ENCODE peak calls at places on chromosome 1, in ten cellular contexts. One of them, this sample, is unnamed.

GRCh38 chr1:1360511-1361169 is 2.3 kb upstream of the MXRA8 start:
- DNase-seq in spleen: peak
- DNase-seq in choroid plexus epithelial cell: peak
- DNase-seq in AG08396: peak
- DNase-seq in stomach: no peak
- DNase-seq in HL-60: no peak
- DNase-seq in WTC11: peak
- DNase-seq in activated naive CD8-positive, alpha-beta T cell treated with anti-CD3 and anti-CD28 coated beads, Interleukin-2, amount 50 U/mL, for 24 hours: no peak
- DNase-seq in left ventricle myocardium inferior: peak
- DNase-seq in suprapubic skin: peak
- DNase-seq in this sample: peak

GRCh38 chr1:183694035-183694434 is 40.9 kb upstream of the APOBEC4 start:
- DNase-seq in spleen: no peak
- DNase-seq in choroid plexus epithelial cell: peak
- DNase-seq in AG08396: no peak
- DNase-seq in stomach: no peak
- DNase-seq in HL-60: no peak
- DNase-seq in WTC11: no peak
- DNase-seq in activated naive CD8-positive, alpha-beta T cell treated with anti-CD3 and anti-CD28 coated beads, Interleukin-2, amount 50 U/mL, for 24 hours: no peak
- DNase-seq in left ventricle myocardium inferior: no peak
- DNase-seq in suprapubic skin: no peak
- DNase-seq in this sample: no peak

GRCh38 chr1:173520799-173521198 is 43.7 kb downstream of the PRDX6 start:
- DNase-seq in spleen: no peak
- DNase-seq in choroid plexus epithelial cell: no peak
- DNase-seq in AG08396: no peak
- DNase-seq in stomach: no peak
- DNase-seq in HL-60: no peak
- DNase-seq in WTC11: no peak
- DNase-seq in activated naive CD8-positive, alpha-beta T cell treated with anti-CD3 and anti-CD28 coated beads, Interleukin-2, amount 50 U/mL, for 24 hours: no peak
- DNase-seq in left ventricle myocardium inferior: no peak
- DNase-seq in suprapubic skin: no peak
- DNase-seq in this sample: no peak

GRCh38 chr1:184051485-184052193 is at the start of gene TSEN15:
- DNase-seq in spleen: peak
- DNase-seq in choroid plexus epithelial cell: peak
- DNase-seq in AG08396: peak
- DNase-seq in stomach: peak
- DNase-seq in HL-60: peak
- DNase-seq in WTC11: peak
- DNase-seq in activated naive CD8-positive, alpha-beta T cell treated with anti-CD3 and anti-CD28 coated beads, Interleukin-2, amount 50 U/mL, for 24 hours: peak
- DNase-seq in left ventricle myocardium inferior: peak
- DNase-seq in suprapubic skin: peak
- DNase-seq in this sample: peak

GRCh38 chr1:71850936-71851335 is 431.4 kb downstream of the NEGR1 start:
- DNase-seq in spleen: no peak
- DNase-seq in choroid plexus epithelial cell: no peak
- DNase-seq in AG08396: no peak
- DNase-seq in stomach: no peak
- DNase-seq in HL-60: no peak
- DNase-seq in WTC11: no peak
- DNase-seq in activated naive CD8-positive, alpha-beta T cell treated with anti-CD3 and anti-CD28 coated beads, Interleukin-2, amount 50 U/mL, for 24 hours: no peak
- DNase-seq in left ventricle myocardium inferior: no peak
- DNase-seq in suprapubic skin: no peak
- DNase-seq in this sample: no peak

GRCh38 chr1:73910466-73910865 is 287.5 kb downstream of the LRRIQ3 start:
- DNase-seq in spleen: no peak
- DNase-seq in choroid plexus epithelial cell: no peak
- DNase-seq in AG08396: no peak
- DNase-seq in stomach: no peak
- DNase-seq in HL-60: no peak
- DNase-seq in WTC11: no peak
- DNase-seq in activated naive CD8-positive, alpha-beta T cell treated with anti-CD3 and anti-CD28 coated beads, Interleukin-2, amount 50 U/mL, for 24 hours: no peak
- DNase-seq in left ventricle myocardium inferior: no peak
- DNase-seq in suprapubic skin: no peak
- DNase-seq in this sample: no peak

GRCh38 chr1:12598914-12599463 is 19.0 kb downstream of the DHRS3 start:
- DNase-seq in spleen: no peak
- DNase-seq in choroid plexus epithelial cell: no peak
- DNase-seq in AG08396: no peak
- DNase-seq in stomach: no peak
- DNase-seq in HL-60: no peak
- DNase-seq in WTC11: no peak
- DNase-seq in activated naive CD8-positive, alpha-beta T cell treated with anti-CD3 and anti-CD28 coated beads, Interleukin-2, amount 50 U/mL, for 24 hours: no peak
- DNase-seq in left ventricle myocardium inferior: no peak
- DNase-seq in suprapubic skin: no peak
- DNase-seq in this sample: no peak

GRCh38 chr1:25091671-25092070 is 140.6 kb downstream of the SYF2 start:
- DNase-seq in spleen: peak
- DNase-seq in choroid plexus epithelial cell: no peak
- DNase-seq in AG08396: no peak
- DNase-seq in stomach: no peak
- DNase-seq in HL-60: no peak
- DNase-seq in WTC11: no peak
- DNase-seq in activated naive CD8-positive, alpha-beta T cell treated with anti-CD3 and anti-CD28 coated beads, Interleukin-2, amount 50 U/mL, for 24 hours: no peak
- DNase-seq in left ventricle myocardium inferior: no peak
- DNase-seq in suprapubic skin: no peak
- DNase-seq in this sample: no peak

This sample was measured in hepatocyte.